ENCODE peak calls at places on chromosome 5, in five cellular contexts. One of them, this sample, is unnamed.

GRCh38 chr5:21680196-21680595 is 1172.9 kb downstream of the CDH12 start:
- DNase-seq in small intestine: no peak
- DNase-seq in hepatocyte: no peak
- DNase-seq in CD4-positive, CD25-positive, alpha-beta regulatory T cell: no peak
- DNase-seq in IMR-90: peak; percentile 93
- DNase-seq in this sample: no peak

GRCh38 chr5:119470105-119470763 is 17.9 kb downstream of the HSD17B4 start:
- DNase-seq in IMR-90: no peak
- DNase-seq in hepatocyte: no peak
- DNase-seq in small intestine: no peak
- DNase-seq in CD4-positive, CD25-positive, alpha-beta regulatory T cell: no peak
- DNase-seq in this sample: no peak

GRCh38 chr5:80164799-80165198 is 91.0 kb downstream of the SERINC5 start:
- DNase-seq in CD4-positive, CD25-positive, alpha-beta regulatory T cell: no peak
- DNase-seq in IMR-90: no peak
- DNase-seq in hepatocyte: no peak
- DNase-seq in small intestine: no peak
- DNase-seq in this sample: no peak

GRCh38 chr5:148595697-148596096 is 58.6 kb downstream of the HTR4 start:
- DNase-seq in CD4-positive, CD25-positive, alpha-beta regulatory T cell: no peak
- DNase-seq in IMR-90: no peak
- DNase-seq in small intestine: no peak
- DNase-seq in hepatocyte: no peak
- DNase-seq in this sample: no peak

GRCh38 chr5:151150484-151151262 is 6.9 kb downstream of the ANXA6 start:
- DNase-seq in IMR-90: peak; percentile 47
- DNase-seq in hepatocyte: peak; percentile 83
- DNase-seq in small intestine: peak; percentile 26
- DNase-seq in CD4-positive, CD25-positive, alpha-beta regulatory T cell: peak; percentile 83
- DNase-seq in this sample: peak; percentile 56

GRCh38 chr5:61603211-61603908 is 271.3 kb downstream of the ZSWIM6 start:
- DNase-seq in small intestine: no peak
- DNase-seq in CD4-positive, CD25-positive, alpha-beta regulatory T cell: no peak
- DNase-seq in hepatocyte: no peak
- DNase-seq in IMR-90: no peak
- DNase-seq in this sample: no peak

GRCh38 chr5:139561655-139562451 is 714 bp downstream of the UBE2D2 start:
- DNase-seq in CD4-positive, CD25-positive, alpha-beta regulatory T cell: peak; percentile 64
- DNase-seq in hepatocyte: peak; percentile 71
- DNase-seq in IMR-90: peak; percentile 34
- DNase-seq in small intestine: peak; percentile 52
- DNase-seq in this sample: no peak

GRCh38 chr5:59698774-59699173 is 194.8 kb downstream of the PDE4D start:
- DNase-seq in CD4-positive, CD25-positive, alpha-beta regulatory T cell: no peak
- DNase-seq in hepatocyte: peak; percentile 11
- DNase-seq in IMR-90: no peak
- DNase-seq in small intestine: peak; percentile 18
- DNase-seq in this sample: no peak

GRCh38 chr5:75847561-75848021 is 130.4 kb upstream of the POC5 start:
- DNase-seq in hepatocyte: no peak
- DNase-seq in CD4-positive, CD25-positive, alpha-beta regulatory T cell: no peak
- DNase-seq in IMR-90: no peak
- DNase-seq in small intestine: no peak
- DNase-seq in this sample: no peak

GRCh38 chr5:135814254-135814653 is 20.2 kb upstream of the SLC25A48 start:
- DNase-seq in small intestine: no peak
- DNase-seq in CD4-positive, CD25-positive, alpha-beta regulatory T cell: no peak
- DNase-seq in hepatocyte: peak; percentile 50
- DNase-seq in IMR-90: no peak
- DNase-seq in this sample: no peak

GRCh38 chr5:80408976-80409926 is 1.4 kb downstream of the ZFYVE16 start:
- DNase-seq in hepatocyte: no peak
- DNase-seq in CD4-positive, CD25-positive, alpha-beta regulatory T cell: no peak
- DNase-seq in small intestine: no peak
- DNase-seq in IMR-90: peak; percentile 19
- DNase-seq in this sample: no peak

GRCh38 chr5:66881475-66882161 is 285.4 kb downstream of the MAST4 start:
- DNase-seq in small intestine: no peak
- DNase-seq in CD4-positive, CD25-positive, alpha-beta regulatory T cell: no peak
- DNase-seq in hepatocyte: no peak
- DNase-seq in IMR-90: peak; percentile 33
- DNase-seq in this sample: no peak

GRCh38 chr5:119355244-119355635 is 579 bp upstream of the TNFAIP8 start:
- DNase-seq in hepatocyte: peak; percentile 46
- DNase-seq in CD4-positive, CD25-positive, alpha-beta regulatory T cell: peak; percentile 65
- DNase-seq in IMR-90: no peak
- DNase-seq in small intestine: no peak
- DNase-seq in this sample: no peak

GRCh38 chr5:109450129-109450877 is 40.5 kb upstream of the PJA2 start:
- DNase-seq in IMR-90: no peak
- DNase-seq in small intestine: no peak
- DNase-seq in hepatocyte: no peak
- DNase-seq in CD4-positive, CD25-positive, alpha-beta regulatory T cell: no peak
- DNase-seq in this sample: no peak

GRCh38 chr5:14809369-14810144 is 62.0 kb downstream of the ANKH start:
- DNase-seq in CD4-positive, CD25-positive, alpha-beta regulatory T cell: peak; percentile 93
- DNase-seq in IMR-90: peak; percentile 93
- DNase-seq in small intestine: peak; percentile 37
- DNase-seq in hepatocyte: no peak
- DNase-seq in this sample: peak; percentile 32

GRCh38 chr5:127650022-127650421 is 1.1 kb downstream of the CTXN3 start:
- DNase-seq in small intestine: no peak
- DNase-seq in IMR-90: no peak
- DNase-seq in CD4-positive, CD25-positive, alpha-beta regulatory T cell: no peak
- DNase-seq in hepatocyte: peak; percentile 11
- DNase-seq in this sample: no peak

GRCh38 chr5:168978015-168978414 is 322.9 kb downstream of the SLIT3 start:
- DNase-seq in CD4-positive, CD25-positive, alpha-beta regulatory T cell: no peak
- DNase-seq in IMR-90: peak; percentile 1
- DNase-seq in small intestine: no peak
- DNase-seq in hepatocyte: peak; percentile 65
- DNase-seq in this sample: no peak

GRCh38 chr5:171405615-171406014 is 13.8 kb upstream of the FGF18 start:
- DNase-seq in CD4-positive, CD25-positive, alpha-beta regulatory T cell: no peak
- DNase-seq in hepatocyte: no peak
- DNase-seq in IMR-90: peak; percentile 29
- DNase-seq in small intestine: no peak
- DNase-seq in this sample: no peak

DNA sequence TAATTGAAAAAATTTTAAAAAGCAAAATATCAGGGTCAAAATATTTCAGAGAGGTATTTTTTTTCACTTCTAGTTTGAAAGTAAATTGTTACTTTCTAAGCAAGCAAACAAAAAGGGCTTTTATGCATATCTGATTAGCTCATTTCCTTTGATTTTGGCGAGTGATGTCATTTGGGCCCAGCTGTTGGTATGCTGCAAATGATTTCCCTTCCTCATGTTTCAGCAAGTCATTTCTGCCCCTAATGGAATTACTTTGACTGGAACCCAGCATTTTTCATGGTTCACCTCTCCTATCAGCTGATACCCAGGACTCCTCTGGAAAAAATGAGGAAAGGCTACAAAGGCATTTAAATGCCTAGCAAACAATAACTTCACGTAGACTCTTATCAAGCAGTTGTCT is 500.6 kb downstream of the EBF1 start:
- DNase-seq in CD4-positive, CD25-positive, alpha-beta regulatory T cell: no peak
- DNase-seq in hepatocyte: no peak
- DNase-seq in IMR-90: peak; percentile 15
- DNase-seq in small intestine: no peak
- DNase-seq in this sample: no peak
- H3K9me3 ChIP-seq in CD4-positive, CD25-positive, alpha-beta regulatory T cell: no peaks in the 10 kb centered on the region
- H3K9me3 ChIP-seq in hepatocyte: no peaks in the 10 kb centered on the region
- H3K9me3 ChIP-seq in IMR-90: peaks cover 2% of the 10 kb centered on the region
- H3K9me3 ChIP-seq in small intestine: no peaks in the 10 kb centered on the region
- H3K9me3 ChIP-seq in this sample: no peaks in the 10 kb centered on the region

DNA sequence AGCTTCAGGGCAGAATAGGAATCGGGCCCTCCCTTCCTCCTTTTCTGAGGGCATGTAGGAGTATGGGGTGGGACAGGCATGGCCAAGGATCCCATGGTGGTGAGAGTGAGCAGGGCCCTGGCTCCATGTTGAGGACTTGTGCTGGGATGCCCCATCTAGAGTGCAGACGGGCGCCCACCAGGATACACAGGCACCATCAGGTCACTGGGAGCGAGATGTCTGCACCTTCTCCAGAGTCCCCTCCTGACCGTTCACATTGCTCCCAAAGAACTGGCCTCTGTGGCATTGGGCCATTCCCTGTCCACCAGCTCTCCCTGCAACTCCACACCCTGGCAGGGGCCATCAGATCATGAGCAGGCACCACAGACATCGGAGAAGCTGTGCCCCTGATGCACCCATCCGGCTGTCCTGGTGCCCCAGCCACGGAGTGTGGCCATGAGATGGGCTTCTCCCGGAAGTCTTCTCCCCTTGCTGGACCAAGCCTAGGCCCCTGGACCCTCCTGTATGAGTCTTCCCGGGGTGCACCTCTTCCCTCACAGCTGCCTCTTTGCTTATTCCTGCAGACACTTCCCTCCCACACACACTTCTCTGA is 195.0 kb downstream of the IRX2 start:
- DNase-seq in small intestine: no peak
- DNase-seq in CD4-positive, CD25-positive, alpha-beta regulatory T cell: no peak
- DNase-seq in hepatocyte: no peak
- DNase-seq in IMR-90: no peak
- DNase-seq in this sample: no peak
- H3K9me3 ChIP-seq in small intestine: no peaks in the 10 kb centered on the region
- H3K9me3 ChIP-seq in CD4-positive, CD25-positive, alpha-beta regulatory T cell: peaks cover 8% of the 10 kb centered on the region
- H3K9me3 ChIP-seq in hepatocyte: no peaks in the 10 kb centered on the region
- H3K9me3 ChIP-seq in IMR-90: peaks cover 32% of the 10 kb centered on the region
- H3K9me3 ChIP-seq in this sample: no peaks in the 10 kb centered on the region

GRCh38 chr5:44663991-44664710 is 144.6 kb upstream of the MRPS30 start:
- DNase-seq in CD4-positive, CD25-positive, alpha-beta regulatory T cell: no peak
- DNase-seq in IMR-90: no peak
- DNase-seq in small intestine: no peak
- DNase-seq in hepatocyte: no peak
- DNase-seq in this sample: no peak

GRCh38 chr5:44661851-44662250 is 146.9 kb upstream of the MRPS30 start:
- DNase-seq in IMR-90: no peak
- DNase-seq in hepatocyte: no peak
- DNase-seq in small intestine: no peak
- DNase-seq in CD4-positive, CD25-positive, alpha-beta regulatory T cell: no peak
- DNase-seq in this sample: no peak

GRCh38 chr5:44665101-44665701 is 143.5 kb upstream of the MRPS30 start:
- DNase-seq in hepatocyte: no peak
- DNase-seq in CD4-positive, CD25-positive, alpha-beta regulatory T cell: no peak
- DNase-seq in small intestine: no peak
- DNase-seq in IMR-90: no peak
- DNase-seq in this sample: no peak

GRCh38 chr5:44664711-44665100 is 144.0 kb upstream of the MRPS30 start:
- DNase-seq in small intestine: no peak
- DNase-seq in CD4-positive, CD25-positive, alpha-beta regulatory T cell: no peak
- DNase-seq in hepatocyte: no peak
- DNase-seq in IMR-90: no peak
- DNase-seq in this sample: no peak

GRCh38 chr5:44660251-44660650 is 148.5 kb upstream of the MRPS30 start:
- DNase-seq in IMR-90: no peak
- DNase-seq in small intestine: no peak
- DNase-seq in hepatocyte: no peak
- DNase-seq in CD4-positive, CD25-positive, alpha-beta regulatory T cell: no peak
- DNase-seq in this sample: no peak
- H3K9me3 ChIP-seq in IMR-90: peaks cover 4% of the 10 kb centered on the region
- H3K9me3 ChIP-seq in small intestine: no peaks in the 10 kb centered on the region
- H3K9me3 ChIP-seq in hepatocyte: no peaks in the 10 kb centered on the region
- H3K9me3 ChIP-seq in CD4-positive, CD25-positive, alpha-beta regulatory T cell: no peaks in the 10 kb centered on the region
- H3K9me3 ChIP-seq in this sample: no peaks in the 10 kb centered on the region

GRCh38 chr5:141180313-141180712 is 1.9 kb upstream of the PCDHB16 start:
- DNase-seq in IMR-90: no peak
- DNase-seq in CD4-positive, CD25-positive, alpha-beta regulatory T cell: no peak
- DNase-seq in hepatocyte: no peak
- DNase-seq in small intestine: no peak
- DNase-seq in this sample: no peak

GRCh38 chr5:141172381-141173204 is at the start of gene PCDHB7:
- DNase-seq in IMR-90: peak; percentile 26
- DNase-seq in small intestine: peak; percentile 1
- DNase-seq in hepatocyte: no peak
- DNase-seq in CD4-positive, CD25-positive, alpha-beta regulatory T cell: peak; percentile 17
- DNase-seq in this sample: no peak

DNA sequence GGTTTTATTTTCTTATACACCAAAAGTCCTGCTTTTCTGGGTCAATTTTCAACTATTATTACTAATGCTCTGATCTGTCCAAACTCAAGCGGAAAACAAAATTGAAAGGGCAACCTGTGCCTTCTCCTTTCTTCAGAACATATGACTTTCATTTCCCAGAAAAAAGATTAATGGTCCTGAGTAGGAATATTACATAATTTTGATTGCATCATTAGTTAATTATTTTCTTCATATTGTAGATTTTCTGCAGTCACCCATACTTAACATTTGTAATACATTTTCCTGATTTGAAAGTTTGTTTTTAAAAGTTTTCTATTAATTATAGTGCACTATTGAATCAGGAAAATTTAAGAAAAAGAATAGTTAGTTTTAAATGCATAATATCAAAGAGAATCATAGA is 1.7 kb upstream of the PCDHB8 start:
- DNase-seq in hepatocyte: no peak
- DNase-seq in CD4-positive, CD25-positive, alpha-beta regulatory T cell: no peak
- DNase-seq in IMR-90: no peak
- DNase-seq in small intestine: no peak
- DNase-seq in this sample: no peak
- H3K9me3 ChIP-seq in hepatocyte: peaks cover 10% of the 10 kb centered on the region
- H3K9me3 ChIP-seq in CD4-positive, CD25-positive, alpha-beta regulatory T cell: no peaks in the 10 kb centered on the region
- H3K9me3 ChIP-seq in IMR-90: peaks cover 22% of the 10 kb centered on the region
- H3K9me3 ChIP-seq in small intestine: no peaks in the 10 kb centered on the region
- H3K9me3 ChIP-seq in this sample: no peaks in the 10 kb centered on the region

GRCh38 chr5:85479849-85480248 is 1095.2 kb upstream of the EDIL3 start:
- DNase-seq in IMR-90: no peak
- DNase-seq in small intestine: no peak
- DNase-seq in hepatocyte: no peak
- DNase-seq in CD4-positive, CD25-positive, alpha-beta regulatory T cell: no peak
- DNase-seq in this sample: no peak

GRCh38 chr5:85488295-85488694 is 1103.6 kb upstream of the EDIL3 start:
- DNase-seq in hepatocyte: no peak
- DNase-seq in small intestine: no peak
- DNase-seq in IMR-90: no peak
- DNase-seq in CD4-positive, CD25-positive, alpha-beta regulatory T cell: no peak
- DNase-seq in this sample: no peak

GRCh38 chr5:85484982-85485574 is 1100.4 kb upstream of the EDIL3 start:
- DNase-seq in small intestine: no peak
- DNase-seq in hepatocyte: no peak
- DNase-seq in IMR-90: no peak
- DNase-seq in CD4-positive, CD25-positive, alpha-beta regulatory T cell: no peak
- DNase-seq in this sample: no peak
- H3K9me3 ChIP-seq in small intestine: no peaks in the 10 kb centered on the region
- H3K9me3 ChIP-seq in hepatocyte: no peaks in the 10 kb centered on the region
- H3K9me3 ChIP-seq in IMR-90: peaks cover 3% of the 10 kb centered on the region
- H3K9me3 ChIP-seq in CD4-positive, CD25-positive, alpha-beta regulatory T cell: no peaks in the 10 kb centered on the region
- H3K9me3 ChIP-seq in this sample: no peaks in the 10 kb centered on the region

DNA sequence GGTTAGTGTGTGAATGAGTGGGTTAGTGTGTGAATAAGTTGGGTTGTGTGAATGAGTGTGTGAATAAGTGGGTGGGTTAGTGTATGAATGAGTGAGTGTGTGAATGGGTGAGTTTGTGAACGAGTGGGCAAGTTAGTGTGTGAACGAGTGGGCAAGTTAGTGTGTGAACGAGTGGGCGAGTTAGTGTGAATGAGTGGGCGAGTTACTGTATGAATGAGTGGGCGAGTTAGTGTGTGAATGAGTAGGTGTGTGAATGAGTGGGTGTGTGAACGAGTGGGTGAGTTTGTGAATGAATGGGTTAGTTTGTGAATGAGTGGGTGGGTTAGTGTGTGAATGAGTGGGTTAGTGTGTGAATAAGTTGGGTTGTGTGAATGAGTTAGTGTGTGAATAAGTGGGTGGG is 34.7 kb downstream of the NKD2 start:
- DNase-seq in small intestine: no peak
- DNase-seq in CD4-positive, CD25-positive, alpha-beta regulatory T cell: no peak
- DNase-seq in hepatocyte: no peak
- DNase-seq in IMR-90: no peak
- DNase-seq in this sample: no peak
- H3K9me3 ChIP-seq in small intestine: no peaks in the 10 kb centered on the region
- H3K9me3 ChIP-seq in CD4-positive, CD25-positive, alpha-beta regulatory T cell: no peaks in the 10 kb centered on the region
- H3K9me3 ChIP-seq in hepatocyte: no peaks in the 10 kb centered on the region
- H3K9me3 ChIP-seq in IMR-90: peaks cover 9% of the 10 kb centered on the region
- H3K9me3 ChIP-seq in this sample: peaks cover 5% of the 10 kb centered on the region